ENCODE peak calls at places on chromosome 22, in eight cellular contexts. V is CD4-positive, alpha-beta T cell; Z is lower lobe of right lung; O is lower leg skin; X is WERI-Rb-1; E is WTC11; J is brain microvascular endothelial cell; H is cardiac fibroblast. B is an unnamed sample.

GRCh38 chr22:20580611-20581502 is 73.4 kb downstream of the MED15 start:
- DNase-seq in J (no peak), O (no peak), H (no peak), Z (no peak), X (no peak), V (no peak), E (no peak), B (no peak)

GRCh38 chr22:35996596-35996995 is 32.0 kb downstream of the RBFOX2 start:
- DNase-seq in J (no peak), V (no peak), Z (no peak), X (no peak), H (no peak), O (no peak), E (no peak), B (no peak)

GRCh38 chr22:23218867-23219251 is 38.5 kb downstream of the BCR start:
- DNase-seq in O (no peak), J (no peak), Z (peak; percentile 87), X (peak; percentile 95), H (peak; percentile 77), E (peak; percentile 55), V (no peak), B (peak; percentile 78)

GRCh38 chr22:21791635-21792625 is 56.3 kb upstream of the YPEL1 start:
- DNase-seq in X (no peak), Z (no peak), V (no peak), E (no peak), O (no peak), J (peak; percentile 10), H (peak; percentile 21), B (no peak)

GRCh38 chr22:20807315-20807752 is 33.4 kb downstream of the SERPIND1 start:
- DNase-seq in J (peak; percentile 81), H (peak; percentile 68), Z (no peak), O (peak; percentile 29), X (no peak), V (no peak), E (no peak), B (no peak)

GRCh38 chr22:22043296-22044078 is 60.9 kb upstream of the TOP3B start:
- DNase-seq in H (no peak), Z (no peak), X (no peak), O (no peak), J (no peak), V (no peak), E (no peak), B (no peak)

GRCh38 chr22:37195921-37196320 is 7.9 kb upstream of the C1QTNF6 start:
- DNase-seq in J (no peak), O (no peak), E (no peak), H (peak; percentile 52), V (no peak), Z (no peak), X (no peak), B (no peak)

GRCh38 chr22:17772963-17773605 is 1.2 kb downstream of the BID start:
- DNase-seq in Z (no peak), O (peak; percentile 83), H (peak; percentile 19), J (no peak), X (no peak), V (no peak), E (no peak), B (peak; percentile 17)

GRCh38 chr22:26374645-26375044 is 54.4 kb upstream of the ASPHD2 start:
- DNase-seq in H (no peak), J (no peak), V (no peak), E (no peak), Z (no peak), O (no peak), X (no peak), B (peak; percentile 38)

GRCh38 chr22:45682069-45682468 is 10.4 kb downstream of the ATXN10 start:
- DNase-seq in J (no peak), Z (no peak), X (no peak), E (no peak), H (no peak), V (no peak), O (no peak), B (no peak)

GRCh38 chr22:32754413-32755041 is 47.0 kb upstream of the TIMP3 start:
- DNase-seq in V (no peak), X (no peak), E (no peak), J (peak; percentile 46), H (peak; percentile 73), Z (no peak), O (no peak), B (no peak)

GRCh38 chr22:39185601-39186012 is 33.1 kb upstream of the CBX7 start:
- DNase-seq in Z (peak; percentile 67), X (no peak), V (no peak), H (peak; percentile 93), O (peak; percentile 91), E (no peak), J (no peak), B (no peak)
- TF ChIP-seq CTCF in Z (peak; percentile 21), X (no peak), V (no peak), H (peak; percentile 51), O (no peak), E (no peak), J (peak; percentile 62), B (no peak)

DNA sequence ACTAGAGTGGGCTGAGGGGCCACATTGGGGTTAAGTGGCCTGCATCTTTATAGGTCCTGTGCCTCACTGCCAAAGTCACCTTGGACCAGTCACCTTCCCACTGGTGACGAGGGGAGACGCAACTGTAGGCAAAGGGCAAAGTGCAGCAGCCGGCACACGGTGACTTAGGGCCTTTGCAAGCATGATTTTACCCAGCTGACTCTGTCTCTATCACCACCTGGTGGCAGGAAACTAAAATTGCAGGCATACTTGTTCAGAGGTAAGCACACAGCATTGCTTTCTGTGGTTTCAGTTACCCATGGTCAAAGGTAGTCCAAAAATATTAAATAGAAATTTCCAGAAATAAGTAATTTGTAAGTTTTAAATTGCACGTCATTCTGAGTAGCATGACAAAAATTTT is 1164.4 kb downstream of the BRD1 start:
- DNase-seq in O (no peak), H (no peak), V (no peak), Z (no peak), E (no peak), J (no peak), X (no peak), B (no peak)
- TF ChIP-seq CTCF in O (no peak), H (peak; percentile 25), V (no peak), Z (peak; percentile 24), E (peak; percentile 77), J (peak; percentile 49), X (peak; percentile 48), B (peak; percentile 78)

GRCh38 chr22:50271011-50271394 is 823 bp upstream of the MAPK11 start:
- DNase-seq in X (no peak), E (no peak), O (no peak), H (no peak), V (no peak), Z (no peak), J (no peak), B (no peak)

GRCh38 chr22:50269573-50270301 is 443 bp downstream of the MAPK11 start:
- DNase-seq in V (peak; percentile 46), X (peak; percentile 79), Z (no peak), E (peak; percentile 35), J (no peak), H (peak; percentile 61), O (no peak), B (peak; percentile 71)

GRCh38 chr22:50272103-50272782 is 2.1 kb upstream of the MAPK11 start:
- DNase-seq in Z (no peak), J (no peak), X (peak; percentile 35), V (no peak), E (no peak), O (no peak), H (no peak), B (peak; percentile 61)

GRCh38 chr22:50270302-50271010 is at the start of gene MAPK11:
- DNase-seq in V (peak; percentile 74), J (peak; percentile 32), H (peak; percentile 73), X (peak; percentile 72), O (peak; percentile 93), Z (peak; percentile 83), E (peak; percentile 87), B (peak; percentile 58)

DNA sequence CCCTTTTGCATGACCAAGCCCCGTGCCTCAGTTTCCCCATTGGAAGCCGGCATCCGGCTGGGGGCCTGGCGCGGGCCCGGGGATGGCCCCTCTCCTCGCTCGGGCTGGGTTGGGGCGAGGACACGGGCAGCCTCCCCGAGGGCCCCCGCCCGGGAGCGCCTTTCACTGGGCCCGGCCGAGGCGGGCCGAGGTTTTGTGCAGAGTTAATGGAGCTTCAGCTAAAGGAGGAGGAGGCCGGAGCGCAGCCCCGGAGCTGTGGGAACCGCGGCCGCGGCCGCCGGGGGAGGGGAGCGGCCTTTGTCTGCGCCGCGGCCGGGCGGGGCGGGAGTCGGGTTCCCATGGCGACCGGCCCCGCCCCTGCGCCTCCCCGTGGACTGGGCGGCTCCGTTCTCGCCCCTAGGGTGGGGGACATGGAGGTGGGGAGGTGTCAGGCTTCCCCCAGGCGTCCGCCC is 1.4 kb upstream of the MAPK11 start:
- DNase-seq in V (peak; percentile 69), O (no peak), E (peak; percentile 76), Z (no peak), H (peak; percentile 71), X (peak; percentile 86), J (no peak), B (peak; percentile 92)
- TF ChIP-seq CTCF in V (no peak), O (no peak), E (no peak), Z (peak; percentile 8), H (no peak), X (no peak), J (peak; percentile 11), B (no peak)

GRCh38 chr22:46996595-46997310 is 234.3 kb downstream of the TBC1D22A start:
- DNase-seq in X (peak; percentile 51), H (no peak), O (peak; percentile 70), V (no peak), Z (no peak), J (no peak), E (no peak), B (no peak)
- TF ChIP-seq CTCF in X (peak; percentile 74), H (peak; percentile 28), O (no peak), V (no peak), Z (no peak), J (peak; percentile 44), E (no peak), B (no peak)

DNA sequence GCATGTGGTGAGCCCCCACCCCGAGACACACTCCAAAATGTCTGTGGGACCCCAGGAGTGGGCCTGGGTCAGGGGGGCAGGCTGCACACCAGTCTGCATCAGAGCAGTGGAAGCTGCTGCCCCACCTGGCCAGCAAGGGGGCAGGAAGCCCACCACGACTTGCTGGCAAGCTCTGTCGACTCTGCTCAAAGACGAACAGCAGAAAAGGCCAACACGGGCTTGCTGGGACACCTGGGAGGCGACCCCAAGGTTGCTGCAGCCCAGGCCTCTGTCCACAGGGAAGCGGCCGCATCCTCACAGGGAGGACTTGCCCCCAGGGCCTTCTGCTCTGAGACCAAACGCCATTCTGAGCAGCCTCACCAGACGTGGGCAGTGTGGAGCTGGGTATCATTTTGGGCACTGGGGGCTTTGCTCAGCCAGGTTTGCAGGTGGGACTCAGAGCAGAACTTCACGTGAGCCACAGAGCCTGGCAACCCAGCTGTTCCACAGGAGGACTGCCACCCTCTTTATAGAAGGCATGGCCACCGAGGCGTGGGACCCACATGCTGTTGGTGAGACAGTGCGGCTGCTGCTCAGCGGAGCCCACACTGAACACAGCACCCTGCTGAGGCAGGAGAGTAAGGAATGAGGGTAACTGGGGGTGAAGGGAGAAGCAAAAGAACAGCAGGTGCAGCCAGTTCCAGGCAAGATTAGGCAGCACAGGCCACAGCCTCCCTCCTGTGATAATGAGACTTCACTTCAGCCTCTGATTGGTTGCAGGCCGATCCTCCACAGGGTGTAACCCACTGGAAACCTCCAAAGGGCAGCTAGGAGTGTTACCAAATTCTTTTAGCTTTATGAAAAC is 11.0 kb downstream of the IL17REL start:
- DNase-seq in J (no peak), Z (peak; percentile 37), H (no peak), O (peak; percentile 81), X (peak; percentile 14), E (no peak), V (no peak), B (no peak)
- TF ChIP-seq CTCF in J (no peak), Z (no peak), H (no peak), O (no peak), X (no peak), E (no peak), V (no peak), B (no peak)